ENCODE peak calls at places on chromosomes 6 and 20, in six cellular contexts. F is psoas muscle; C is cardiac muscle cell; M is aorta; N is stimulated activated CD8-positive, alpha-beta memory T cell treated with anti-CD3 and anti-CD28 coated beads, Interleukin-2, amount 100 ng/mL, for 48 hours; W is NCI-H82. E is an unnamed sample.

GRCh38 chr20:24837721-24838456 is 111.2 kb upstream of the CST7 start:
- DNase-seq in M (no peak), W (no peak), C (peak), N (no peak), F (no peak), E (no peak)

GRCh38 chr20:57089701-57090144 is 176.7 kb downstream of the BMP7 start:
- DNase-seq in N (peak), F (peak), W (peak), M (peak), C (peak), E (no peak)

GRCh38 chr6:3630258-3630828 is 121.2 kb downstream of the PXDC1 start:
- DNase-seq in W (no peak), F (no peak), N (no peak), M (peak), C (no peak), E (no peak)

GRCh38 chr6:8658391-8658790 is 223.0 kb upstream of the SLC35B3 start:
- DNase-seq in M (no peak), N (no peak), W (no peak), F (no peak), C (no peak), E (no peak)

GRCh38 chr6:25009351-25009750 is 73.6 kb upstream of the RIPOR2 start:
- DNase-seq in N (no peak), M (no peak), W (no peak), C (peak), F (no peak), E (no peak)

GRCh38 chr20:54132612-54133433 is 41.0 kb downstream of the CYP24A1 start:
- DNase-seq in W (no peak), F (no peak), M (no peak), N (no peak), C (peak), E (no peak)

GRCh38 chr6:7615611-7616383 is 25.8 kb downstream of the SNRNP48 start:
- DNase-seq in F (no peak), N (no peak), W (peak), C (peak), M (no peak), E (peak)

GRCh38 chr6:26383624-26384417 is 913 bp downstream of the BTN2A2 start:
- DNase-seq in F (no peak), C (peak), W (peak), M (no peak), N (no peak), E (peak)